ENCODE peak calls at places on chromosomes 12 and 14, in five cellular contexts. One of them, this sample, is unnamed.

GRCh38 chr12:14514154-14514842 is 53.4 kb downstream of the PLBD1 start:
- DNase-seq in CD8-positive, alpha-beta T cell: no peak
- DNase-seq in cardiac muscle cell: peak; percentile 62
- DNase-seq in suprapubic skin: no peak
- DNase-seq in gastrocnemius medialis: no peak
- DNase-seq in this sample: peak; percentile 94

GRCh38 chr14:31297701-31298344 is 90.2 kb upstream of the HECTD1 start:
- DNase-seq in cardiac muscle cell: peak; percentile 7
- DNase-seq in gastrocnemius medialis: no peak
- DNase-seq in CD8-positive, alpha-beta T cell: no peak
- DNase-seq in suprapubic skin: no peak
- DNase-seq in this sample: no peak

GRCh38 chr12:130715996-130716917 is at the start of gene RIMBP2:
- DNase-seq in CD8-positive, alpha-beta T cell: no peak
- DNase-seq in cardiac muscle cell: peak; percentile 9
- DNase-seq in gastrocnemius medialis: no peak
- DNase-seq in suprapubic skin: no peak
- DNase-seq in this sample: no peak

GRCh38 chr12:123089631-123090353 is 61.1 kb downstream of the PITPNM2 start:
- DNase-seq in CD8-positive, alpha-beta T cell: no peak
- DNase-seq in suprapubic skin: no peak
- DNase-seq in gastrocnemius medialis: no peak
- DNase-seq in cardiac muscle cell: peak; percentile 91
- DNase-seq in this sample: peak; percentile 37

GRCh38 chr14:67491741-67492504 is 3.4 kb upstream of the TMEM229B start:
- DNase-seq in suprapubic skin: no peak
- DNase-seq in cardiac muscle cell: no peak
- DNase-seq in CD8-positive, alpha-beta T cell: no peak
- DNase-seq in gastrocnemius medialis: no peak
- DNase-seq in this sample: no peak

GRCh38 chr14:94021416-94022157 is 4.6 kb upstream of the OTUB2 start:
- DNase-seq in gastrocnemius medialis: no peak
- DNase-seq in CD8-positive, alpha-beta T cell: no peak
- DNase-seq in suprapubic skin: no peak
- DNase-seq in cardiac muscle cell: peak; percentile 24
- DNase-seq in this sample: no peak

GRCh38 chr12:121799842-121800693 is 3.7 kb upstream of the SETD1B start:
- DNase-seq in CD8-positive, alpha-beta T cell: peak; percentile 75
- DNase-seq in cardiac muscle cell: peak; percentile 93
- DNase-seq in suprapubic skin: peak; percentile 94
- DNase-seq in gastrocnemius medialis: peak; percentile 94
- DNase-seq in this sample: peak; percentile 93

GRCh38 chr12:103705927-103706326 is 118.9 kb downstream of the STAB2 start:
- DNase-seq in gastrocnemius medialis: no peak
- DNase-seq in cardiac muscle cell: no peak
- DNase-seq in suprapubic skin: no peak
- DNase-seq in CD8-positive, alpha-beta T cell: no peak
- DNase-seq in this sample: no peak

GRCh38 chr14:103123634-103124500 is 606 bp downstream of the TNFAIP2 start:
- DNase-seq in suprapubic skin: peak; percentile 82
- DNase-seq in gastrocnemius medialis: peak; percentile 70
- DNase-seq in CD8-positive, alpha-beta T cell: no peak
- DNase-seq in cardiac muscle cell: peak; percentile 52
- DNase-seq in this sample: no peak

GRCh38 chr14:74475678-74476077 is 17.4 kb downstream of the NPC2 start:
- DNase-seq in cardiac muscle cell: peak; percentile 63
- DNase-seq in CD8-positive, alpha-beta T cell: no peak
- DNase-seq in gastrocnemius medialis: no peak
- DNase-seq in suprapubic skin: no peak
- DNase-seq in this sample: no peak

GRCh38 chr12:120684523-120684932 is 2.4 kb upstream of the MLEC start:
- DNase-seq in CD8-positive, alpha-beta T cell: no peak
- DNase-seq in gastrocnemius medialis: no peak
- DNase-seq in cardiac muscle cell: peak; percentile 27
- DNase-seq in suprapubic skin: no peak
- DNase-seq in this sample: no peak

GRCh38 chr14:26538176-26538575 is 59.7 kb downstream of the NOVA1 start:
- DNase-seq in cardiac muscle cell: no peak
- DNase-seq in CD8-positive, alpha-beta T cell: no peak
- DNase-seq in suprapubic skin: no peak
- DNase-seq in gastrocnemius medialis: no peak
- DNase-seq in this sample: no peak

GRCh38 chr12:54195736-54196347 is 7.1 kb upstream of the SMUG1 start:
- DNase-seq in suprapubic skin: no peak
- DNase-seq in gastrocnemius medialis: no peak
- DNase-seq in cardiac muscle cell: peak; percentile 75
- DNase-seq in CD8-positive, alpha-beta T cell: no peak
- DNase-seq in this sample: no peak

GRCh38 chr12:571795-572531 is 91.3 kb downstream of the NINJ2 start:
- DNase-seq in gastrocnemius medialis: peak; percentile 88
- DNase-seq in CD8-positive, alpha-beta T cell: no peak
- DNase-seq in cardiac muscle cell: no peak
- DNase-seq in suprapubic skin: no peak
- DNase-seq in this sample: no peak

DNA sequence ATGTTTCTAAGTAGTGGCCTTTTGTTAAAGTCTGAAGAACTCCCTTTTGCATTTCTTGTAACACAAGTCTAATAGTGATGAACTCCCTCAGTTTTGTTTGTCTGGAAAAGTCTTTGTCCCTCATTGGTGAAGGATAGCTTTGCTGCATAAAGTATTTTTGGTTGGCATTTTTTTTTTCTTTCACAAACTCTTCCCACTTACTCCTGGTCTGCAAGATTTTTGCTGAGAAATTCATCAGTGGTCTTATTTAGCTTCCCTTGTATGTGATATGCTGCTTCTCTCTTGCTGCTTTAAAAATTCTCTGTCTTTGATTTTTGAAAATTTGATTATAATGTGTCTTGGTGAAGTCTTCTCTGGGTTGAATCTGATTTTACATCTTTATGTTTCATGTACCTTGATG is 22.7 kb downstream of the TRMT5 start:
- DNase-seq in CD8-positive, alpha-beta T cell: no peak
- DNase-seq in cardiac muscle cell: no peak
- DNase-seq in gastrocnemius medialis: no peak
- DNase-seq in suprapubic skin: no peak
- DNase-seq in this sample: no peak
- H3K9me3 ChIP-seq in CD8-positive, alpha-beta T cell: peaks cover 6% of the 10 kb centered on the region
- H3K9me3 ChIP-seq in cardiac muscle cell: no peaks in the 10 kb centered on the region
- H3K9me3 ChIP-seq in gastrocnemius medialis: peaks cover 7% of the 10 kb centered on the region
- H3K9me3 ChIP-seq in suprapubic skin: peaks cover 13% of the 10 kb centered on the region
- H3K9me3 ChIP-seq in this sample: no peaks in the 10 kb centered on the region

GRCh38 chr14:105938959-105939358 is 412.6 kb downstream of the TMEM121 start:
- DNase-seq in CD8-positive, alpha-beta T cell: no peak
- DNase-seq in gastrocnemius medialis: no peak
- DNase-seq in suprapubic skin: no peak
- DNase-seq in cardiac muscle cell: no peak
- DNase-seq in this sample: no peak
- H3K9me3 ChIP-seq in CD8-positive, alpha-beta T cell: peaks cover 9% of the 10 kb centered on the region
- H3K9me3 ChIP-seq in gastrocnemius medialis: no peaks in the 10 kb centered on the region
- H3K9me3 ChIP-seq in suprapubic skin: peaks cover 24% of the 10 kb centered on the region
- H3K9me3 ChIP-seq in cardiac muscle cell: no peaks in the 10 kb centered on the region
- H3K9me3 ChIP-seq in this sample: no peaks in the 10 kb centered on the region

GRCh38 chr14:106508216-106508615 is 981.8 kb downstream of the TMEM121 start:
- DNase-seq in CD8-positive, alpha-beta T cell: no peak
- DNase-seq in suprapubic skin: no peak
- DNase-seq in gastrocnemius medialis: no peak
- DNase-seq in cardiac muscle cell: no peak
- DNase-seq in this sample: no peak
- H3K9me3 ChIP-seq in CD8-positive, alpha-beta T cell: no peaks in the 10 kb centered on the region
- H3K9me3 ChIP-seq in suprapubic skin: no peaks in the 10 kb centered on the region
- H3K9me3 ChIP-seq in gastrocnemius medialis: no peaks in the 10 kb centered on the region
- H3K9me3 ChIP-seq in cardiac muscle cell: no peaks in the 10 kb centered on the region
- H3K9me3 ChIP-seq in this sample: no peaks in the 10 kb centered on the region

GRCh38 chr12:20269352-20270067 is 98.8 kb upstream of the PDE3A start:
- DNase-seq in suprapubic skin: no peak
- DNase-seq in gastrocnemius medialis: no peak
- DNase-seq in cardiac muscle cell: no peak
- DNase-seq in CD8-positive, alpha-beta T cell: no peak
- DNase-seq in this sample: peak; percentile 8

GRCh38 chr12:20274008-20274407 is 94.3 kb upstream of the PDE3A start:
- DNase-seq in gastrocnemius medialis: peak; percentile 64
- DNase-seq in cardiac muscle cell: no peak
- DNase-seq in suprapubic skin: no peak
- DNase-seq in CD8-positive, alpha-beta T cell: no peak
- DNase-seq in this sample: no peak

GRCh38 chr12:20272171-20272570 is 96.2 kb upstream of the PDE3A start:
- DNase-seq in CD8-positive, alpha-beta T cell: no peak
- DNase-seq in gastrocnemius medialis: no peak
- DNase-seq in suprapubic skin: no peak
- DNase-seq in cardiac muscle cell: no peak
- DNase-seq in this sample: no peak

GRCh38 chr12:20270557-20270956 is 97.8 kb upstream of the PDE3A start:
- DNase-seq in gastrocnemius medialis: no peak
- DNase-seq in cardiac muscle cell: no peak
- DNase-seq in suprapubic skin: no peak
- DNase-seq in CD8-positive, alpha-beta T cell: no peak
- DNase-seq in this sample: no peak

DNA sequence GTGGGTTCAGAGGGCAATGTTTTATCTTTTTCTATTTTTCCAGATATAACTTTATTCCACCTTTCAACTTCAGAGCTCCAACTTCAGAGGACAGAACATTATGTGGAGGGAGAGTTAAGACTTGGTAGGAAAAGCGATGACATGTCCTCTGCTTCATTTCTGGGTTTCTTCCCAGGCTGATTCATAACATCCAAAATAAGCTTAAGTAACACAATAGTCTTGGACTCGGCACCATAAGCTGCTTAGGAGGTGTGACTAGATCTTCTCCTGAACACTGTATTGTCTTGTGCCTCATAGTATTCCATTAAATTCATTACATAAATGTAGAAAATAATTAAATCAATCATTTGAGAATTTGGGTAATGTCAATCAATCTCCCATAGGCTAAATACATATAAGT is 95.5 kb upstream of the PDE3A start:
- DNase-seq in CD8-positive, alpha-beta T cell: no peak
- DNase-seq in cardiac muscle cell: peak; percentile 59
- DNase-seq in gastrocnemius medialis: peak; percentile 27
- DNase-seq in suprapubic skin: no peak
- DNase-seq in this sample: no peak
- H3K9me3 ChIP-seq in CD8-positive, alpha-beta T cell: no peaks in the 10 kb centered on the region
- H3K9me3 ChIP-seq in cardiac muscle cell: no peaks in the 10 kb centered on the region
- H3K9me3 ChIP-seq in gastrocnemius medialis: no peaks in the 10 kb centered on the region
- H3K9me3 ChIP-seq in suprapubic skin: no peaks in the 10 kb centered on the region
- H3K9me3 ChIP-seq in this sample: no peaks in the 10 kb centered on the region

DNA sequence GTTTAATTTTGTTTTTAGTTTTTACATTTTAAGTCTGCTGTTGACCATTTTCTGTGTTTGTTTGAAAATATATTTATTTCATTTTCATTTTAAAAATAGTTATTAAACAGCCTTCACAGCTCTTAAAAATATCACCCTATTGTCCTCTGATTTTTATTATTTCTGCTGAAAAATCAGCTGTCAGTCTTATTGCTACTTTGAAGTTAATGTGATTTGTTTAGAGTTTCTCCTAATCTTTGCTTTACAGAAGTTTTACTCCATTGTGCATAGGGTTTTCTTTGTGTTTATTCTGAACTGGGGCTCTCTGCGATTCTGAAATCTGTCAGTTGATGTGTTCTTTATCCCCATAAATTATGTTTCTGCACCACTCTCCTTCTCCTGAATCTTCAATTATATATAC is 486.3 kb downstream of the SOX5 start:
- DNase-seq in suprapubic skin: no peak
- DNase-seq in CD8-positive, alpha-beta T cell: no peak
- DNase-seq in cardiac muscle cell: no peak
- DNase-seq in gastrocnemius medialis: no peak
- DNase-seq in this sample: no peak
- H3K9me3 ChIP-seq in suprapubic skin: peaks cover 3% of the 10 kb centered on the region
- H3K9me3 ChIP-seq in CD8-positive, alpha-beta T cell: no peaks in the 10 kb centered on the region
- H3K9me3 ChIP-seq in cardiac muscle cell: no peaks in the 10 kb centered on the region
- H3K9me3 ChIP-seq in gastrocnemius medialis: no peaks in the 10 kb centered on the region
- H3K9me3 ChIP-seq in this sample: peaks cover 1% of the 10 kb centered on the region

GRCh38 chr12:47017041-47017713 is 62.2 kb upstream of the PCED1B start:
- DNase-seq in CD8-positive, alpha-beta T cell: no peak
- DNase-seq in gastrocnemius medialis: no peak
- DNase-seq in cardiac muscle cell: no peak
- DNase-seq in suprapubic skin: no peak
- DNase-seq in this sample: no peak
- H3K9me3 ChIP-seq in CD8-positive, alpha-beta T cell: no peaks in the 10 kb centered on the region
- H3K9me3 ChIP-seq in gastrocnemius medialis: no peaks in the 10 kb centered on the region
- H3K9me3 ChIP-seq in cardiac muscle cell: no peaks in the 10 kb centered on the region
- H3K9me3 ChIP-seq in suprapubic skin: no peaks in the 10 kb centered on the region
- H3K9me3 ChIP-seq in this sample: no peaks in the 10 kb centered on the region

GRCh38 chr12:133129368-133130037 is 571 bp downstream of the ZNF891 start:
- DNase-seq in CD8-positive, alpha-beta T cell: no peak
- DNase-seq in gastrocnemius medialis: no peak
- DNase-seq in suprapubic skin: no peak
- DNase-seq in cardiac muscle cell: peak; percentile 49
- DNase-seq in this sample: peak; percentile 14
- H3K9me3 ChIP-seq in CD8-positive, alpha-beta T cell: peaks cover 22% of the 10 kb centered on the region
- H3K9me3 ChIP-seq in gastrocnemius medialis: peaks cover 29% of the 10 kb centered on the region
- H3K9me3 ChIP-seq in suprapubic skin: peaks cover 25% of the 10 kb centered on the region
- H3K9me3 ChIP-seq in cardiac muscle cell: no peaks in the 10 kb centered on the region
- H3K9me3 ChIP-seq in this sample: peaks cover 2% of the 10 kb centered on the region

GRCh38 chr12:3405821-3406220 is 85.2 kb upstream of the PRMT8 start:
- DNase-seq in gastrocnemius medialis: no peak
- DNase-seq in cardiac muscle cell: no peak
- DNase-seq in CD8-positive, alpha-beta T cell: no peak
- DNase-seq in suprapubic skin: no peak
- DNase-seq in this sample: no peak

GRCh38 chr12:3407723-3408122 is 83.3 kb upstream of the PRMT8 start:
- DNase-seq in cardiac muscle cell: no peak
- DNase-seq in suprapubic skin: no peak
- DNase-seq in CD8-positive, alpha-beta T cell: no peak
- DNase-seq in gastrocnemius medialis: no peak
- DNase-seq in this sample: no peak

GRCh38 chr12:3409662-3410061 is 81.3 kb upstream of the PRMT8 start:
- DNase-seq in CD8-positive, alpha-beta T cell: no peak
- DNase-seq in gastrocnemius medialis: no peak
- DNase-seq in cardiac muscle cell: no peak
- DNase-seq in suprapubic skin: no peak
- DNase-seq in this sample: no peak
- H3K9me3 ChIP-seq in CD8-positive, alpha-beta T cell: no peaks in the 10 kb centered on the region
- H3K9me3 ChIP-seq in gastrocnemius medialis: peaks cover 7% of the 10 kb centered on the region
- H3K9me3 ChIP-seq in cardiac muscle cell: no peaks in the 10 kb centered on the region
- H3K9me3 ChIP-seq in suprapubic skin: peaks cover 25% of the 10 kb centered on the region
- H3K9me3 ChIP-seq in this sample: peaks cover 1% of the 10 kb centered on the region

GRCh38 chr12:128314611-128315010 is 47.6 kb downstream of the TMEM132C start:
- DNase-seq in CD8-positive, alpha-beta T cell: no peak
- DNase-seq in gastrocnemius medialis: no peak
- DNase-seq in suprapubic skin: no peak
- DNase-seq in cardiac muscle cell: no peak
- DNase-seq in this sample: no peak
- H3K9me3 ChIP-seq in CD8-positive, alpha-beta T cell: no peaks in the 10 kb centered on the region
- H3K9me3 ChIP-seq in gastrocnemius medialis: no peaks in the 10 kb centered on the region
- H3K9me3 ChIP-seq in suprapubic skin: no peaks in the 10 kb centered on the region
- H3K9me3 ChIP-seq in cardiac muscle cell: no peaks in the 10 kb centered on the region
- H3K9me3 ChIP-seq in this sample: no peaks in the 10 kb centered on the region

This sample was measured in small intestine.